ENCODE peak calls at places on chromosome 15, in six cellular contexts. One of them, this sample, is unnamed.
A peak's percentile ranks its signal among the peaks of the same experiment; 100 is the strongest.

GRCh38 chr15:68781766-68782588 is 38.7 kb downstream of the ANP32A start:
- DNase-seq in activated naive CD4-positive, alpha-beta T cell treated with Interleukin-2 at 50 U/mL for 16 hours: peak; percentile 53
- DNase-seq in activated T-cell treated with anti-CD3 and anti-CD28 coated beads, Interleukin-2, amount 50 U/mL, for 72 hours: peak; percentile 30
- DNase-seq in nucleus accumbens: no peak
- DNase-seq in stimulated activated CD4-positive, alpha-beta T cell treated with anti-CD3 and anti-CD28 coated beads, Interleukin-1b, Interleukin-23, amount 100 ng/mL, for 24 hours: no peak
- DNase-seq in IMR-90: no peak
- DNase-seq in this sample: no peak

GRCh38 chr15:74775894-74776293 is 6.0 kb upstream of the CSK start:
- DNase-seq in activated naive CD4-positive, alpha-beta T cell treated with Interleukin-2 at 50 U/mL for 16 hours: no peak
- DNase-seq in activated T-cell treated with anti-CD3 and anti-CD28 coated beads, Interleukin-2, amount 50 U/mL, for 72 hours: no peak
- DNase-seq in nucleus accumbens: no peak
- DNase-seq in stimulated activated CD4-positive, alpha-beta T cell treated with anti-CD3 and anti-CD28 coated beads, Interleukin-1b, Interleukin-23, amount 100 ng/mL, for 24 hours: no peak
- DNase-seq in IMR-90: no peak
- DNase-seq in this sample: no peak

GRCh38 chr15:91385301-91385700 is 285.2 kb downstream of the SV2B start:
- DNase-seq in activated naive CD4-positive, alpha-beta T cell treated with Interleukin-2 at 50 U/mL for 16 hours: no peak
- DNase-seq in activated T-cell treated with anti-CD3 and anti-CD28 coated beads, Interleukin-2, amount 50 U/mL, for 72 hours: no peak
- DNase-seq in nucleus accumbens: no peak
- DNase-seq in stimulated activated CD4-positive, alpha-beta T cell treated with anti-CD3 and anti-CD28 coated beads, Interleukin-1b, Interleukin-23, amount 100 ng/mL, for 24 hours: no peak
- DNase-seq in IMR-90: no peak
- DNase-seq in this sample: no peak

GRCh38 chr15:101243420-101243819 is 8.4 kb downstream of the CHSY1 start:
- DNase-seq in activated naive CD4-positive, alpha-beta T cell treated with Interleukin-2 at 50 U/mL for 16 hours: no peak
- DNase-seq in activated T-cell treated with anti-CD3 and anti-CD28 coated beads, Interleukin-2, amount 50 U/mL, for 72 hours: no peak
- DNase-seq in nucleus accumbens: no peak
- DNase-seq in stimulated activated CD4-positive, alpha-beta T cell treated with anti-CD3 and anti-CD28 coated beads, Interleukin-1b, Interleukin-23, amount 100 ng/mL, for 24 hours: no peak
- DNase-seq in IMR-90: no peak
- DNase-seq in this sample: no peak

GRCh38 chr15:91435108-91435507 is 335.1 kb downstream of the SV2B start:
- DNase-seq in activated naive CD4-positive, alpha-beta T cell treated with Interleukin-2 at 50 U/mL for 16 hours: no peak
- DNase-seq in activated T-cell treated with anti-CD3 and anti-CD28 coated beads, Interleukin-2, amount 50 U/mL, for 72 hours: no peak
- DNase-seq in nucleus accumbens: no peak
- DNase-seq in stimulated activated CD4-positive, alpha-beta T cell treated with anti-CD3 and anti-CD28 coated beads, Interleukin-1b, Interleukin-23, amount 100 ng/mL, for 24 hours: no peak
- DNase-seq in IMR-90: peak; percentile 48
- DNase-seq in this sample: no peak

GRCh38 chr15:44606740-44607139 is 56.7 kb downstream of the SPG11 start:
- DNase-seq in activated naive CD4-positive, alpha-beta T cell treated with Interleukin-2 at 50 U/mL for 16 hours: no peak
- DNase-seq in activated T-cell treated with anti-CD3 and anti-CD28 coated beads, Interleukin-2, amount 50 U/mL, for 72 hours: no peak
- DNase-seq in nucleus accumbens: no peak
- DNase-seq in stimulated activated CD4-positive, alpha-beta T cell treated with anti-CD3 and anti-CD28 coated beads, Interleukin-1b, Interleukin-23, amount 100 ng/mL, for 24 hours: no peak
- DNase-seq in IMR-90: no peak
- DNase-seq in this sample: no peak

GRCh38 chr15:40525855-40526254 is 39.0 kb downstream of the CCDC32 start:
- DNase-seq in activated naive CD4-positive, alpha-beta T cell treated with Interleukin-2 at 50 U/mL for 16 hours: no peak
- DNase-seq in activated T-cell treated with anti-CD3 and anti-CD28 coated beads, Interleukin-2, amount 50 U/mL, for 72 hours: no peak
- DNase-seq in nucleus accumbens: no peak
- DNase-seq in stimulated activated CD4-positive, alpha-beta T cell treated with anti-CD3 and anti-CD28 coated beads, Interleukin-1b, Interleukin-23, amount 100 ng/mL, for 24 hours: no peak
- DNase-seq in IMR-90: no peak
- DNase-seq in this sample: no peak

GRCh38 chr15:75551076-75551475 is 28.0 kb downstream of the PTPN9 start:
- DNase-seq in activated naive CD4-positive, alpha-beta T cell treated with Interleukin-2 at 50 U/mL for 16 hours: no peak
- DNase-seq in activated T-cell treated with anti-CD3 and anti-CD28 coated beads, Interleukin-2, amount 50 U/mL, for 72 hours: no peak
- DNase-seq in nucleus accumbens: no peak
- DNase-seq in stimulated activated CD4-positive, alpha-beta T cell treated with anti-CD3 and anti-CD28 coated beads, Interleukin-1b, Interleukin-23, amount 100 ng/mL, for 24 hours: no peak
- DNase-seq in IMR-90: no peak
- DNase-seq in this sample: no peak

GRCh38 chr15:90872481-90873184 is 4.2 kb downstream of the FURIN start:
- DNase-seq in activated naive CD4-positive, alpha-beta T cell treated with Interleukin-2 at 50 U/mL for 16 hours: peak; percentile 73
- DNase-seq in activated T-cell treated with anti-CD3 and anti-CD28 coated beads, Interleukin-2, amount 50 U/mL, for 72 hours: peak; percentile 76
- DNase-seq in nucleus accumbens: peak; percentile 48
- DNase-seq in stimulated activated CD4-positive, alpha-beta T cell treated with anti-CD3 and anti-CD28 coated beads, Interleukin-1b, Interleukin-23, amount 100 ng/mL, for 24 hours: no peak
- DNase-seq in IMR-90: peak; percentile 80
- DNase-seq in this sample: no peak

GRCh38 chr15:51878446-51879386 is 49.3 kb downstream of the TMOD3 start:
- DNase-seq in activated naive CD4-positive, alpha-beta T cell treated with Interleukin-2 at 50 U/mL for 16 hours: no peak
- DNase-seq in activated T-cell treated with anti-CD3 and anti-CD28 coated beads, Interleukin-2, amount 50 U/mL, for 72 hours: no peak
- DNase-seq in nucleus accumbens: no peak
- DNase-seq in stimulated activated CD4-positive, alpha-beta T cell treated with anti-CD3 and anti-CD28 coated beads, Interleukin-1b, Interleukin-23, amount 100 ng/mL, for 24 hours: no peak
- DNase-seq in IMR-90: peak; percentile 62
- DNase-seq in this sample: no peak

GRCh38 chr15:24761704-24762302 is 86.2 kb downstream of the NPAP1 start:
- DNase-seq in activated naive CD4-positive, alpha-beta T cell treated with Interleukin-2 at 50 U/mL for 16 hours: no peak
- DNase-seq in activated T-cell treated with anti-CD3 and anti-CD28 coated beads, Interleukin-2, amount 50 U/mL, for 72 hours: no peak
- DNase-seq in nucleus accumbens: no peak
- DNase-seq in stimulated activated CD4-positive, alpha-beta T cell treated with anti-CD3 and anti-CD28 coated beads, Interleukin-1b, Interleukin-23, amount 100 ng/mL, for 24 hours: no peak
- DNase-seq in IMR-90: peak; percentile 19
- DNase-seq in this sample: no peak

This sample was measured in NCI-H1930.